ENCODE peak calls at places on chromosome 16, in nine cellular contexts. S, U, D, W, M, C, P, A and Q are unnamed samples.

GRCh38 chr16:85018529-85019236 is 7.3 kb upstream of the ZDHHC7 start:
- DNase-seq in S (no peak), U (no peak), D (no peak), W (no peak), M (no peak), C (no peak), P (peak; percentile 74), A (no peak), Q (no peak)

GRCh38 chr16:56041556-56042140 is 149.6 kb upstream of the GNAO1 start:
- DNase-seq in S (no peak), U (no peak), D (no peak), W (no peak), M (no peak), C (peak; percentile 47), P (peak; percentile 32), A (peak; percentile 86), Q (peak; percentile 73)

GRCh38 chr16:30902070-30902972 is 5.9 kb downstream of the CTF1 start:
- DNase-seq in S (peak; percentile 77), U (peak; percentile 81), D (peak; percentile 87), W (peak; percentile 42), M (peak; percentile 64), C (peak; percentile 67), P (peak; percentile 72), A (peak; percentile 71), Q (peak; percentile 79)

GRCh38 chr16:68645494-68646388 is 631 bp downstream of the CDH3 start:
- DNase-seq in S (no peak), U (no peak), D (no peak), W (no peak), M (no peak), C (no peak), P (no peak), A (peak; percentile 90), Q (peak; percentile 87)

GRCh38 chr16:14475370-14476139 is 154.5 kb downstream of the PARN start:
- DNase-seq in S (peak; percentile 37), U (no peak), D (no peak), W (no peak), M (peak; percentile 64), C (no peak), P (peak; percentile 64), A (no peak), Q (no peak)

GRCh38 chr16:87780385-87780989 is 14.7 kb upstream of the KLHDC4 start:
- DNase-seq in S (peak; percentile 34), U (no peak), D (no peak), W (peak; percentile 73), M (peak; percentile 79), C (peak; percentile 59), P (peak; percentile 75), A (no peak), Q (no peak)

GRCh38 chr16:47458331-47458730 is 2.5 kb downstream of the ITFG1 start:
- DNase-seq in S (no peak), U (no peak), D (no peak), W (no peak), M (no peak), C (no peak), P (no peak), A (no peak), Q (no peak)

GRCh38 chr16:20768121-20768520 is 4.3 kb downstream of the ACSM3 start:
- DNase-seq in S (no peak), U (no peak), D (no peak), W (no peak), M (no peak), C (no peak), P (no peak), A (no peak), Q (no peak)

GRCh38 chr16:79334127-79334526 is 266.4 kb downstream of the MAF start:
- DNase-seq in S (no peak), U (no peak), D (no peak), W (no peak), M (no peak), C (no peak), P (no peak), A (peak; percentile 73), Q (peak; percentile 24)

GRCh38 chr16:57984443-57985203 is 13.7 kb upstream of the CNGB1 start:
- DNase-seq in S (peak; percentile 87), U (peak; percentile 93), D (peak; percentile 87), W (peak; percentile 85), M (peak; percentile 68), C (peak; percentile 95), P (peak; percentile 93), A (peak; percentile 98), Q (peak; percentile 80)

GRCh38 chr16:31458073-31458834 is 1.0 kb upstream of the ARMC5 start:
- DNase-seq in S (peak; percentile 57), U (peak; percentile 78), D (peak; percentile 89), W (peak; percentile 68), M (peak; percentile 60), C (peak; percentile 80), P (peak; percentile 65), A (peak; percentile 71), Q (peak; percentile 50)

GRCh38 chr16:7278636-7279035 is 54.0 kb upstream of the RBFOX1 start:
- DNase-seq in S (no peak), U (no peak), D (no peak), W (no peak), M (no peak), C (no peak), P (no peak), A (no peak), Q (no peak)

GRCh38 chr16:3010510-3010909 is 2.2 kb upstream of the CLDN9 start:
- DNase-seq in S (no peak), U (no peak), D (no peak), W (no peak), M (no peak), C (no peak), P (no peak), A (no peak), Q (no peak)

GRCh38 chr16:3008749-3009088 is 4.0 kb upstream of the CLDN9 start:
- DNase-seq in S (no peak), U (no peak), D (no peak), W (no peak), M (no peak), C (no peak), P (no peak), A (no peak), Q (peak; percentile 71)

GRCh38 chr16:3009568-3010390 is 2.9 kb upstream of the CLDN9 start:
- DNase-seq in S (peak; percentile 80), U (no peak), D (no peak), W (no peak), M (no peak), C (no peak), P (peak; percentile 83), A (peak; percentile 97), Q (peak; percentile 88)

GRCh38 chr16:3007059-3007956 is 5.4 kb upstream of the CLDN9 start:
- DNase-seq in S (no peak), U (no peak), D (no peak), W (no peak), M (no peak), C (no peak), P (peak; percentile 84), A (peak; percentile 86), Q (no peak)

DNA sequence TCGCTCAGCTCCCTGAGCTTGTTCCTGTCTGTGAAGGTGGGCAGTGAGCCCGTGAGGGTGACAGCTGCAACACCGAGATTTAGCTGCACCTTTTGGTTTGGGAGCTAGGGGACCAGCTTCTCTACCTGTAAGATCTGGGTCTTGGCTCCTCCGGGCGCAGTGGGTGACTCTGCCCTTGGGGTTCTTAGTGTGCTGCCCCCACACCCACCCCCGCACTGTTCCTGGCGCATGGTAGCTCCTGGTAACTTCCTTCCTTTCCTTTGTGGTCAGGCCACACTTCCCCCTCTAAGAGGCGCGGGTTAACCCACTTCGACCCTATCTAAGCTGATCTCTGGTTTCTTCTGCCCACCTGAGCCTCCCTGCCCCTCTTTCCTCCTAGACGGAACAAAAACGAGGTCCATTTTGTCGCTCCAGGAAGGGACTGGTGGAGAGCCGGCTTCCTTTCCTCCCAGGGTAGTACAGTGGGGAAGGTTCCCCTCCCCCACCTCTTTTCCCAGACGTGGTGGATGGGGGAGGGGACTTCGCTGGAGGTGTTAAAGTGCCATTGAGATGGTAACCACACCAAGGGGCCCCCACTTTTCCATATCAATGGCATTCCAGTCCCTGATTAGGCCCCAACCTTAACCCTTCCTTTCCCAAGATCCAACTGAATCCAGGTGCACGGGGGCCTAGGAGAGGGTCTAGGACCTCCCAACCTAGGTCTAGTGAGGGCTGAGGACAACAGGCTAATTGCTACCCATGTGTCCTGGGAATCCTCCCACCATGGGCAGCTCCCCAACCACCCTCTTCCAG is 4.6 kb upstream of the CLDN9 start:
- DNase-seq in S (no peak), U (no peak), D (no peak), W (peak; percentile 31), M (no peak), C (no peak), P (peak; percentile 52), A (peak; percentile 99), Q (peak; percentile 91)
- H3K4me3 ChIP-seq in S (peak overlapping the region; percentile 17), U (no peak overlapping the region), D (no peak overlapping the region), W (peak overlapping the region; percentile 2), M (no peak overlapping the region), C (peak overlapping the region; percentile 32), P (no peak overlapping the region), A (peak overlapping the region; percentile 55), Q (no peak overlapping the region)

GRCh38 chr16:78098544-78099371 is 696 bp upstream of the WWOX start:
- DNase-seq in S (no peak), U (no peak), D (no peak), W (no peak), M (no peak), C (no peak), P (no peak), A (no peak), Q (no peak)
- H3K4me1 ChIP-seq in S (peaks cover 18% of the 10 kb centered on the region), U (peaks cover 14% of the 10 kb centered on the region), D (peaks cover 6% of the 10 kb centered on the region), W (no peaks in the 10 kb centered on the region), M (no peaks in the 10 kb centered on the region), C (peaks cover 12% of the 10 kb centered on the region), P (peaks cover 25% of the 10 kb centered on the region), A (peaks cover 7% of the 10 kb centered on the region), Q (no peaks in the 10 kb centered on the region)

GRCh38 chr16:65600046-65600445 is 478.2 kb upstream of the CDH11 start:
- DNase-seq in S (no peak), U (no peak), D (no peak), W (no peak), M (no peak), C (no peak), P (no peak), A (no peak), Q (no peak)

GRCh38 chr16:65600629-65601028 is 478.8 kb upstream of the CDH11 start:
- DNase-seq in S (no peak), U (no peak), D (no peak), W (no peak), M (peak; percentile 63), C (no peak), P (no peak), A (no peak), Q (peak; percentile 13)

GRCh38 chr16:65601781-65602180 is 479.9 kb upstream of the CDH11 start:
- DNase-seq in S (no peak), U (no peak), D (no peak), W (no peak), M (peak; percentile 71), C (no peak), P (no peak), A (no peak), Q (peak; percentile 70)

DNA sequence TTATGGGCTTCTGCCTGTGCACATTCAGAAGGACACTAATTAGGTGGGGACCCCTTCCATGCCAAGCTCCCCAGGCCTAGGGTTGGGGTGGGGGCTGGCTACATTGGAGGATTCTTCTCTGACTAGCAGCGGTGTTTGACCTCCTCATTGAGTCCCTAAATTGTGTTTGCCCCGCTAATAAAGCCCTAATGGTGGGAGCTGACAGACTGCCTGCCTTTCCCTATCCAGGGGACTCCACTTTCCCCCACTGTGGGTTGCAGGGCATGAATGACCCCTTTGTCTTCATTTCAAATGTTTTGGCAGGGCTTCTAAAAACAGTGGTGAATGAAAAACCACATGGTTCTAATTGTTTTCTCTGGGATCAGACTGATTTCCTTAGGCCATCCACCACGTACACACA is 476.8 kb upstream of the CDH11 start:
- DNase-seq in S (no peak), U (no peak), D (no peak), W (no peak), M (no peak), C (no peak), P (no peak), A (no peak), Q (peak; percentile 23)
- H3K27ac ChIP-seq in S (no peak overlapping the region), U (no peak overlapping the region), D (no peak overlapping the region), W (no peak overlapping the region), M (no peak overlapping the region), C (no peak overlapping the region), P (no peak overlapping the region), A (no peak overlapping the region), Q (no peak overlapping the region)

GRCh38 chr16:70589998-70590471 is 56.3 kb upstream of the IL34 start:
- DNase-seq in S (no peak), U (peak; percentile 77), D (peak; percentile 61), W (peak; percentile 19), M (peak; percentile 64), C (no peak), P (peak; percentile 62), A (peak; percentile 45), Q (peak; percentile 78)
- H3K4me3 ChIP-seq in S (no peak overlapping the region), U (no peak overlapping the region), D (no peak overlapping the region), W (no peak overlapping the region), M (peak overlapping the region; percentile 22), C (no peak overlapping the region), P (no peak overlapping the region), A (no peak overlapping the region), Q (no peak overlapping the region)